ENCODE peak calls at places on chromosome 15, in nine cellular contexts. Z is cardiac fibroblast, E is NB4, D is testis, K is bronchial epithelial cell, Y is AG10803, H is breast epithelium, C is upper lobe of right lung, I is brain microvascular endothelial cell. M is an unnamed sample.

GRCh38 chr15:70166506-70167087 is 68.9 kb upstream of the TLE3 start:
- DNase-seq in Z (no peak), C (peak; percentile 48), D (no peak), I (no peak), H (peak; percentile 44), K (no peak), E (no peak), Y (no peak), M (no peak)

GRCh38 chr15:65312400-65312916 is 8.0 kb downstream of the RNU5B-1 start:
- DNase-seq in H (no peak), Y (no peak), Z (no peak), K (no peak), C (no peak), D (peak; percentile 75), I (no peak), E (no peak), M (no peak)

GRCh38 chr15:59688383-59688887 is 685 bp downstream of the BNIP2 start:
- DNase-seq in Z (peak; percentile 84), K (peak; percentile 69), Y (peak; percentile 79), D (peak; percentile 62), H (no peak), C (no peak), I (peak; percentile 58), E (peak; percentile 81), M (peak; percentile 71)

GRCh38 chr15:33048255-33048654 is 146.3 kb downstream of the FMN1 start:
- DNase-seq in Y (no peak), H (no peak), K (no peak), E (peak; percentile 1), C (no peak), Z (peak; percentile 5), D (no peak), I (no peak), M (no peak)

GRCh38 chr15:28111552-28111951 is 12.4 kb upstream of the OCA2 start:
- DNase-seq in I (no peak), E (no peak), H (no peak), C (peak; percentile 48), K (no peak), D (no peak), Z (no peak), Y (no peak), M (no peak)

GRCh38 chr15:58608711-58609110 is 140.8 kb downstream of the ADAM10 start:
- DNase-seq in H (no peak), C (no peak), D (no peak), E (no peak), Z (no peak), K (no peak), I (no peak), Y (no peak), M (no peak)

GRCh38 chr15:66704783-66705113 is 2.7 kb downstream of the SMAD6 start:
- DNase-seq in D (no peak), I (no peak), E (no peak), C (no peak), Z (no peak), K (no peak), Y (no peak), H (no peak), M (no peak)

GRCh38 chr15:28986108-28986507 is 100.3 kb downstream of the APBA2 start:
- DNase-seq in I (no peak), K (no peak), Z (no peak), E (no peak), C (peak; percentile 54), Y (no peak), D (no peak), H (no peak), M (no peak)

GRCh38 chr15:96699871-96700401 is 369.4 kb downstream of the NR2F2 start:
- DNase-seq in C (no peak), I (no peak), Z (no peak), D (no peak), Y (no peak), H (no peak), E (no peak), K (no peak), M (no peak)

GRCh38 chr15:51089699-51090098 is 5.0 kb downstream of the TNFAIP8L3 start:
- DNase-seq in Z (peak; percentile 53), K (no peak), C (no peak), Y (peak; percentile 42), I (no peak), H (no peak), D (no peak), E (no peak), M (peak; percentile 30)

GRCh38 chr15:71231678-71232224 is 116.5 kb downstream of the THSD4 start:
- DNase-seq in K (no peak), Z (no peak), E (no peak), D (peak; percentile 43), C (no peak), Y (no peak), H (no peak), I (no peak), M (no peak)

DNA sequence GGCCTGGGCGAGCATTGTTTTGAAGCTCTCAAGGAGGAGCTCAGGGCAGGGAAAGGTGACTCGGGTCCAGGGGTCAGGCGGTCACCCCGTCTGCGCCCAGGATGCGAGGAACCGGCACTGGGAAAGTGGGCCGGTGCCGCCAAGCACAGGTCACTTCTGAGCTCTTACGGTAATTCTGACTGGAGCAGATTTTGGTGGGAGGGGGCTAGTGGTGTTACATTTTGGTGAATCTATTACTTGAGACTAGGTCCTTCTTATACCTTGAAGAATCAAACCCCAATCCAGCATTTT is 590 bp upstream of the MTMR10 start:
- DNase-seq in I (no peak), C (no peak), E (no peak), Z (no peak), H (no peak), K (no peak), Y (no peak), D (no peak), M (peak; percentile 39)
- TF ChIP-seq CTCF in I (no peak), C (no peak), E (no peak), Z (no peak), H (no peak), K (no peak), Y (no peak), D (no peak), M (no peak)

GRCh38 chr15:68431037-68431791 is 749 bp downstream of the ITGA11 start:
- DNase-seq in I (no peak), C (no peak), E (no peak), K (no peak), Z (peak; percentile 39), H (no peak), D (peak; percentile 34), Y (no peak), M (no peak)
- H3K4me3 ChIP-seq in I (peak overlapping the region; percentile 83), C (peak overlapping the region; percentile 45), E (peak overlapping the region; percentile 28), K (no peak overlapping the region), Z (peak overlapping the region; percentile 76), H (peak overlapping the region; percentile 61), D (peak overlapping the region; percentile 58), Y (peak overlapping the region; percentile 99), M (no peak overlapping the region)

GRCh38 chr15:63190993-63191392 is 1.6 kb downstream of the RAB8B start:
- DNase-seq in D (no peak), C (no peak), H (no peak), K (no peak), Y (no peak), E (no peak), Z (peak; percentile 42), I (no peak), M (no peak)

GRCh38 chr15:63189955-63190691 is 717 bp downstream of the RAB8B start:
- DNase-seq in H (no peak), Z (no peak), Y (no peak), D (no peak), E (peak; percentile 46), K (peak; percentile 66), I (no peak), C (no peak), M (peak; percentile 38)

GRCh38 chr15:63187589-63188226 is 1.7 kb upstream of the RAB8B start:
- DNase-seq in C (no peak), H (no peak), Z (no peak), K (no peak), E (no peak), I (no peak), Y (no peak), D (no peak), M (no peak)

GRCh38 chr15:63188247-63188936 is 1.0 kb upstream of the RAB8B start:
- DNase-seq in I (no peak), Z (no peak), K (no peak), Y (no peak), C (no peak), D (no peak), E (no peak), H (no peak), M (no peak)

DNA sequence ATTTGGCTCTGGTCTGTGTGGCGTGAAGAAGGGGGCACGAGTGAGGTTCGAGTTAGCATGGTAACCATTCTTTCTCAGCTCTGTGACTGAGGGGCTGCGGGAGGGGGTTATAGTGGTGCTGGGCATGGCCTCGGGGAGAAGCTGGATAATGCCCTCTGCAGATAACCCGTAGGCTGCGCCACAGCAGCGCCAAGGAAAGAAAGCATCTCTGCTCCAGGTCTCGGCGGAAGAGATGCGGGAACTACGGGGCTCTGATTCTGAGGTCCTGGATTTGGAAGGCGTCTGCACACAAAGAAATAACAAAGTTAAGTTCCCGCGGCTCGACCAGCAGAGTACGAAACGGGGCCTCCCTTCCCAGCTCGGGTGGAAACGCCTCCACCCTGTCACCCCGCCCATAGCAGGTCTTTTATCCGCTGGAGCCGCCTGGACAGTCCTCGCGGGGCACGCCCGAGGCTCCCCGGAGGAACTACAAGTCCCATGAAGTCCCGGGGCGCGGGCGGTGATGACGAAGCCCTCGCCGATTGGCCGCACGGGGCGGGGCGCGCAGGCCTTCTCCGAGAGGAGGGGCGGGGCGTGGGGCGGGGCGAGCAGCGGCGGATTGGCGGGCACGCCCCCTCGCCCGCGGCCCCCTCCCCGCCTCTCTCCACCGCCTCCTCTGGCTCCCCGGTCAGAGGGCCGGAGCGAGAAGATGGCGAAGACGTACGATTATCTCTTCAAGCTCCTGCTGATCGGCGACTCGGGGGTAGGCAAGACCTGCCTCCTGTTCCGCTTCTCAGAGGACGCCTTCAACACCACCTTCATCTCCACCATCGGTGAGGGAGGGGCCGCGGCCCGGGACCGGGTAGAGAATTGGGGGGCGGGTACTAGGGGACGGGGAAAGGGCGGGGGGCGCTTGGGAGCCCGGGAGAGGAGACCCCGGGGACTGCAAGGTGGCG is at the start of gene RAB8B:
- DNase-seq in H (peak; percentile 98), Y (peak; percentile 95), K (peak; percentile 76), E (peak; percentile 94), D (peak; percentile 99), I (peak; percentile 96), Z (peak; percentile 96), C (peak; percentile 99), M (peak; percentile 95)
- TF ChIP-seq CTCF in H (no peak), Y (peak; percentile 30), K (no peak), E (no peak), D (no peak), I (no peak), Z (no peak), C (no peak), M (no peak)

DNA sequence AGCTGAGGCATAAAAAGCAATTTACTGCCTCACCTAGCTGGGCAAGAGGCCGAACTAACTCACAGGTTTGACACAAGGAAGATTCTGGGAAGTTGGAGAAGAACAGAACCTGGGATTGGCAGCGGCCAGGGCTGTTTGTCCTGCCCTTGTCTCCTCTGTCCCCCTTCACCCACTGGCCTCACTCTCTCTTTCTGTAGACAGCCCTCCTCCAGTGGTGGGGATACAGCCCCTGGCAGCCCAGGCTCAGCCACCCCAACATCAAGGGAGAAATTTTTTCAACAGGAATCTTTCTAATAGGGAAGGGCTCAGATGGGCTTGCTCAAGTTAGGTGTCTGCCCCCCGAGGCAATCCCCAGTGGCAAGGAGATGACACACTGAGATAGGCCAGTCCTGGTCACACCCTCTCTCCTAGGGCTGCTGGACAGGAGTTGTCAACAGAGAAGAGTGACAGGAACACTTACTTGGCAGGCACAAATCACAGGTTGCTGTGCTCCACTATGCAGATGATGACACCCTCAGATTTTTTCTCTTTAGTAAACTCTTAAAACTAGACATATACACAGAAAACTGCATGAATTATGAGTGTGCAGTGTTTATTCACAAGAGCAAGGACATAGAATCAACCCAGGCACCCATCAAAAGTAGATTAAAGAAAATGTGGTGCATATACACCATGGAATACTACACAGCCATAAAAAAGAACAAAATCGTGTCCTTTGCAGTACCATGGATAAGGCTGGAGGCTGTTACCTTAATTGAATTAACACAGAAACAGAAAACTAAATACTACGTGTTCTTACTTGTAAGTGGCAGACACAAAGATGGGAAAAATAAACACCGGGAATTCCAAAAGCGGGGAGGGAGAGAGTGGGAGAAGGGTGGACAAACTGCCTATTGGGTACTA is 36.4 kb downstream of the PLA2G4D start:
- DNase-seq in E (no peak), C (no peak), K (peak; percentile 52), H (no peak), I (no peak), Y (no peak), Z (no peak), D (peak; percentile 13), M (peak; percentile 77)
- H3K4me3 ChIP-seq in E (peak overlapping the region; percentile 57), C (no peak overlapping the region), K (no peak overlapping the region), H (no peak overlapping the region), I (no peak overlapping the region), Y (no peak overlapping the region), Z (no peak overlapping the region), D (no peak overlapping the region), M (no peak overlapping the region)